ENCODE peak calls at places on chromosomes 5 and 9, in five cellular contexts. S, J, R, T and F are unnamed samples.

GRCh38 chr9:89319015-89319905 is 960 bp downstream of the SECISBP2 start:
- DNase-seq in S (no peak), J (peak), R (no peak), T (no peak), F (peak)

GRCh38 chr9:76161546-76161945 is 232.7 kb downstream of the RFK start:
- DNase-seq in S (no peak), J (peak), R (peak), T (no peak), F (no peak)

GRCh38 chr9:1047605-1048235 is 2.4 kb upstream of the DMRT2 start:
- DNase-seq in S (no peak), J (no peak), R (no peak), T (peak), F (no peak)

GRCh38 chr5:31470608-31471007 is 61.3 kb downstream of the DROSHA start:
- DNase-seq in S (peak), J (peak), R (peak), T (no peak), F (no peak)

GRCh38 chr5:67249590-67249895 is 52.9 kb upstream of the CD180 start:
- DNase-seq in S (no peak), J (no peak), R (peak), T (no peak), F (peak)

GRCh38 chr9:37587521-37587920 is 4.9 kb downstream of the TOMM5 start:
- DNase-seq in S (no peak), J (no peak), R (no peak), T (no peak), F (no peak)

GRCh38 chr5:132100672-132101261 is 27.2 kb downstream of the CSF2 start:
- DNase-seq in S (no peak), J (no peak), R (no peak), T (peak), F (no peak)

GRCh38 chr9:135190789-135191577 is 103.5 kb downstream of the OLFM1 start:
- DNase-seq in S (no peak), J (no peak), R (no peak), T (no peak), F (no peak)

GRCh38 chr5:139904566-139905400 is 109.2 kb downstream of the PSD2 start:
- DNase-seq in S (no peak), J (peak), R (no peak), T (no peak), F (peak)

GRCh38 chr5:4078544-4078943 is 482.9 kb downstream of the IRX1 start:
- DNase-seq in S (no peak), J (no peak), R (no peak), T (no peak), F (no peak)

GRCh38 chr9:3906437-3907213 is 380.8 kb upstream of the RFX3 start:
- DNase-seq in S (peak), J (peak), R (peak), T (no peak), F (no peak)

GRCh38 chr5:3282841-3283240 is 312.8 kb upstream of the IRX1 start:
- DNase-seq in S (no peak), J (no peak), R (no peak), T (no peak), F (no peak)

GRCh38 chr9:81540142-81540701 is 149.1 kb downstream of the TLE1 start:
- DNase-seq in S (no peak), J (no peak), R (no peak), T (no peak), F (no peak)

GRCh38 chr5:34534237-34535108 is 121.7 kb upstream of the RAI14 start:
- DNase-seq in S (peak), J (peak), R (peak), T (peak), F (peak)

GRCh38 chr9:18795947-18796705 is 236.9 kb downstream of the SAXO1 start:
- DNase-seq in S (no peak), J (peak), R (peak), T (no peak), F (peak)

GRCh38 chr9:14209399-14209990 is 104.4 kb downstream of the NFIB start:
- DNase-seq in S (no peak), J (peak), R (no peak), T (no peak), F (peak)

GRCh38 chr5:142522983-142523382 is 162.9 kb downstream of the FGF1 start:
- DNase-seq in S (no peak), J (no peak), R (no peak), T (no peak), F (no peak)

GRCh38 chr9:32264171-32264862 is 120.1 kb upstream of the ACO1 start:
- DNase-seq in S (peak), J (peak), R (no peak), T (no peak), F (peak)